ENCODE peak calls at places on chromosome 22, in five cellular contexts. Q is ovary, N is neural progenitor cell, O is uterus, K is breast epithelium. S is an unnamed sample. For H3K9me3, the result is how much of the 10 kb centered on the place peaks cover.

GRCh38 chr22:26658161-26658560 is 773 bp downstream of the MIAT start:
- DNase-seq in Q (no peak), N (no peak), O (no peak), K (no peak), S (no peak)

GRCh38 chr22:25622011-25622410 is 57.5 kb downstream of the GRK3 start:
- DNase-seq in Q (no peak), N (no peak), O (no peak), K (no peak), S (no peak)

GRCh38 chr22:44942056-44942455 is 67.7 kb downstream of the PHF21B start:
- DNase-seq in Q (no peak), N (no peak), O (no peak), K (no peak), S (no peak)

GRCh38 chr22:17283423-17283822 is 64.2 kb upstream of the ADA2 start:
- DNase-seq in Q (no peak), N (no peak), O (no peak), K (no peak), S (no peak)

GRCh38 chr22:37050913-37051628 is 471 bp upstream of the KCTD17 start:
- DNase-seq in Q (no peak), N (no peak), O (no peak), K (no peak), S (no peak)

GRCh38 chr22:37905534-37906363 is at the start of gene MICALL1:
- DNase-seq in Q (peak), N (peak), O (peak), K (peak), S (peak)

GRCh38 chr22:41256254-41256897 is 15.6 kb upstream of the CHADL start:
- DNase-seq in Q (no peak), N (no peak), O (peak), K (peak), S (no peak)

GRCh38 chr22:36191106-36191836 is 10.3 kb downstream of the APOL4 start:
- DNase-seq in Q (peak), N (no peak), O (no peak), K (peak), S (no peak)

GRCh38 chr22:39078329-39078728 is 1.3 kb downstream of the APOBEC3G start:
- DNase-seq in Q (no peak), N (no peak), O (no peak), K (no peak), S (no peak)

GRCh38 chr22:21945453-21946261 is 7.0 kb downstream of the PPM1F start:
- DNase-seq in Q (no peak), N (no peak), O (no peak), K (no peak), S (no peak)

GRCh38 chr22:39091136-39092081 is 5.6 kb upstream of the APOBEC3H start:
- DNase-seq in Q (no peak), N (no peak), O (no peak), K (no peak), S (no peak)

GRCh38 chr22:41780714-41781507 is 19.6 kb upstream of the CCDC134 start:
- DNase-seq in Q (no peak), N (no peak), O (peak), K (peak), S (peak)

GRCh38 chr22:27672721-27673387 is 128.7 kb downstream of the MN1 start:
- DNase-seq in Q (no peak), N (no peak), O (no peak), K (no peak), S (no peak)

GRCh38 chr22:20577045-20577444 is 69.6 kb downstream of the MED15 start:
- DNase-seq in Q (no peak), N (no peak), O (no peak), K (no peak), S (no peak)

GRCh38 chr22:17785185-17786184 is 11.2 kb upstream of the BID start:
- DNase-seq in Q (no peak), N (peak), O (no peak), K (no peak), S (peak)

GRCh38 chr22:39498368-39498767 is 3.7 kb upstream of the MIEF1 start:
- DNase-seq in Q (no peak), N (no peak), O (peak), K (no peak), S (no peak)

GRCh38 chr22:37904572-37905533 is 1.2 kb upstream of the MICALL1 start:
- DNase-seq in Q (peak), N (no peak), O (peak), K (no peak), S (no peak)

GRCh38 chr22:25540912-25541660 is 23.4 kb upstream of the GRK3 start:
- DNase-seq in Q (no peak), N (no peak), O (no peak), K (no peak), S (no peak)

GRCh38 chr22:45830531-45831245 is 146.3 kb downstream of the WNT7B start:
- DNase-seq in Q (no peak), N (no peak), O (no peak), K (no peak), S (no peak)

GRCh38 chr22:42376721-42377177 is 55.5 kb downstream of the NFAM1 start:
- DNase-seq in Q (no peak), N (peak), O (peak), K (peak), S (no peak)

GRCh38 chr22:37306494-37306829 is 24.2 kb downstream of the CYTH4 start:
- DNase-seq in Q (no peak), N (no peak), O (no peak), K (no peak), S (no peak)

GRCh38 chr22:33811686-33812085 is 108.6 kb downstream of the LARGE1 start:
- DNase-seq in Q (no peak), N (peak), O (peak), K (peak), S (no peak)

GRCh38 chr22:27122561-27122960 is 465.2 kb downstream of the MIAT start:
- DNase-seq in Q (no peak), N (no peak), O (no peak), K (no peak), S (no peak)

GRCh38 chr22:19750666-19751490 is 9.7 kb upstream of the TBX1 start:
- DNase-seq in Q (no peak), N (no peak), O (no peak), K (no peak), S (no peak)

GRCh38 chr22:39598017-39598965 is 27.7 kb downstream of the CACNA1I start:
- DNase-seq in Q (peak), N (peak), O (no peak), K (no peak), S (peak)

GRCh38 chr22:31363885-31364284 is 17.7 kb upstream of the PATZ1 start:
- DNase-seq in Q (no peak), N (no peak), O (no peak), K (no peak), S (no peak)

GRCh38 chr22:31361743-31362142 is 15.6 kb upstream of the PATZ1 start:
- DNase-seq in Q (no peak), N (no peak), O (no peak), K (no peak), S (no peak)
- H3K9me3 ChIP-seq in Q (under half), N (under half), O (under half), K (under half), S (under half)

GRCh38 chr22:48781868-48782267 is 1045.8 kb downstream of the BRD1 start:
- DNase-seq in Q (no peak), N (no peak), O (no peak), K (no peak), S (no peak)
- H3K9me3 ChIP-seq in Q (under half), N (under half), O (under half), K (under half), S (under half)

GRCh38 chr22:48101704-48102103 is 1339.3 kb downstream of the TBC1D22A start:
- DNase-seq in Q (no peak), N (no peak), O (no peak), K (no peak), S (no peak)

GRCh38 chr22:48099251-48099650 is 1336.8 kb downstream of the TBC1D22A start:
- DNase-seq in Q (no peak), N (no peak), O (peak), K (no peak), S (no peak)

GRCh38 chr22:48099671-48100070 is 1337.2 kb downstream of the TBC1D22A start:
- DNase-seq in Q (no peak), N (no peak), O (no peak), K (no peak), S (no peak)

GRCh38 chr22:48102581-48102980 is 1340.1 kb downstream of the TBC1D22A start:
- DNase-seq in Q (no peak), N (no peak), O (no peak), K (no peak), S (no peak)

GRCh38 chr22:48100685-48101417 is 1338.4 kb downstream of the TBC1D22A start:
- DNase-seq in Q (no peak), N (no peak), O (no peak), K (no peak), S (no peak)
- H3K9me3 ChIP-seq in Q (under half), N (under half), O (under half), K (under half), S (under half)

GRCh38 chr22:23000657-23001439 is 69.5 kb upstream of the GNAZ start:
- DNase-seq in Q (no peak), N (no peak), O (no peak), K (no peak), S (no peak)
- H3K9me3 ChIP-seq in Q (under half), N (under half), O (under half), K (under half), S (under half)

DNA sequence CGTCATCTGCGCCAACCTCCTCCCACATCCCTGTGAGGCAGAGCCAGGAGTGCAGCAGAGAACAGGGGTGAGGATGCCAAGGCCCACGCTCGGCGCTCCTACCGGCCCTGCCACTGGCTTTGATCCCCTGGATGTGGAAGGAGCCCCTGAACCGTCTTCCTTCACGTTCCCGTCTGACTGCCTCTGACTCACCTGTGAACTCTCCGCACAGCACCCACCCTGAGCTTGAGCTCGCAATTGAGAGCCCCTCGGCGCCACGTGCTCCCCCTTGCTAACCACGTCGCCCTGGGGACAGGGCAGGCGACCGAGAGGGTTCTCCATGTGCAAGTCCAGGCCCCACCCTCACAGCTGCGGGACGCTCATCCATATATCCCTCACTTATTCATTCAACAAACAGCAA is 645.3 kb downstream of the BRD1 start:
- DNase-seq in Q (no peak), N (no peak), O (no peak), K (no peak), S (no peak)
- H3K9me3 ChIP-seq in Q (under half), N (under half), O (under half), K (under half), S (under half)

DNA sequence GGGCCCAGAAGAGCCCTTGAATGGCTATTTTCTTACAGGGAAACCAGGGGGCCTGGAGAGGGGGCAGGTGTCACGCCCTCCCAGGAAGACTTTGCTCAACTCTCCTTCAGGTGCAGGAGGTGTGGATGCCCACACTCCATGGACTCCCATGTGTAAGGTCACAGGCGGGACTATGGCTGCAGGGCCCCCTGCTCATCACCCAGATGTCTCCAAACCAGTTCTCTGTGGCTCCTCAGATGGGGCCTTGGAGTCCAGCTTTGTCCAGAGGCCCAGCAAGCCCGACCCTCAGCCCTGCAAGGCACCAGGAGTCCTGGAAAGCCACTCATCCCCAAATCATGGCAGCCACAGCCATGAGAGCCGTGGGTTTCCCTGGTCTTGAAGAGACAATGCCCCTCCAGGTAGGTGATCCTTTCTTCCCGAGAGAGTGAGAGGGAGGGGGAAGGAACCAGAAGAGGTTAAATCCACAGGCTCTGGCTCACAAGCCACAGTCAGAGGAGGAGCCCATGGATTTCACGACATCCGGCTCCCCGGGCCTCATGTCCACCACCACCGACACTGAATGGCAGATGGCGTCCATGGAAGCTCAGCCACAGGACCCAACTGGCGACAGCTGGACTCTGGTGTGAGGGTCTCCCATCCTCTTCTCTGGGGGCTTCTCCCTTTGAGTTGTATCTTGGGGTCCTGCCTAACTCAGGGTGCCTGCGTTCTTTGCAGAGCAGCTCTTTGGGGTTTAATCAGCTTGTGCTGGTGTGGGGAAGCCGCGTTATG is 620.5 kb downstream of the BRD1 start:
- DNase-seq in Q (no peak), N (no peak), O (no peak), K (no peak), S (no peak)
- H3K9me3 ChIP-seq in Q (under half), N (under half), O (under half), K (under half), S (under half)

DNA sequence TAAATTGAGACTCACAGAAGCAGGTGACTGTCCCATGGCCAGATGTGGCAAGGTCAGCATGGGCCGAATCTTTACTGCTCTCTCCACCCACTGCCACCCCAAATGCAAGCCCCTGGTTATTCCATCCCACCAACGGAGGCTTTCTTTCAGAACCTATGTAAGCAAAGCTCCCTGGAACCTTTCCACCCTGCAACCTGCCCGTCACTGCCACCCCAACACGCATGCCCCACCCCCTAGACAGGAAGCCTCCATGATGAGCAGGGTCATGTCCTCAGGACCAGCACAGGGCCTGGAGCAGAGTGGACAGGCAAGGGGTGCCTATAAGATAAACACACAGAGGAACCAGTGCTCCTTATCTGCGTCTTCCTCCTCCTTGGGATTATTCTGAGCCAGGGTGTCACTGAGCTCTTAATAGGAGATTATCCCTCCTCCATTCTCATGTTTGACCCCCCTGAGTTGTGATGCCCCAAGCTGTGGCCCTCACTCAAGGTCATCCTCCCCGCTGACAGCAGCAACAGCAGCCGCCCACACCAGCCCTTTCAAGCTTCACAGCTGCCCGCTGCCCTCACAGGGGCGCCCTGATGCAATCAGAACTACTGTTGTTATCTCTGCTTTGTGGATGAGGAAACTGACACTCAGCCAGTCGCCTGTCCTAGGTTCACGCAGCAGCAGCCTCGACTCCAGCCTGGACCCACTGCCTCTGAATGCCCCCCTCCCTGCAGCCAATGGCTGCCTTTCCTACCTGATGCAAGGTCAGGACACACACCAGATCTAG is 647.2 kb downstream of the TBC1D22A start:
- DNase-seq in Q (no peak), N (no peak), O (no peak), K (no peak), S (no peak)
- H3K9me3 ChIP-seq in Q (under half), N (under half), O (under half), K (under half), S (under half)

GRCh38 chr22:43734370-43735005 is 77.6 kb downstream of the EFCAB6 start:
- DNase-seq in Q (no peak), N (no peak), O (no peak), K (no peak), S (no peak)

GRCh38 chr22:43736651-43737050 is 75.5 kb downstream of the EFCAB6 start:
- DNase-seq in Q (no peak), N (no peak), O (no peak), K (no peak), S (no peak)

GRCh38 chr22:43740587-43741270 is 71.4 kb downstream of the EFCAB6 start:
- DNase-seq in Q (no peak), N (no peak), O (no peak), K (no peak), S (no peak)

GRCh38 chr22:43739851-43740250 is 72.3 kb downstream of the EFCAB6 start:
- DNase-seq in Q (no peak), N (no peak), O (no peak), K (no peak), S (no peak)

DNA sequence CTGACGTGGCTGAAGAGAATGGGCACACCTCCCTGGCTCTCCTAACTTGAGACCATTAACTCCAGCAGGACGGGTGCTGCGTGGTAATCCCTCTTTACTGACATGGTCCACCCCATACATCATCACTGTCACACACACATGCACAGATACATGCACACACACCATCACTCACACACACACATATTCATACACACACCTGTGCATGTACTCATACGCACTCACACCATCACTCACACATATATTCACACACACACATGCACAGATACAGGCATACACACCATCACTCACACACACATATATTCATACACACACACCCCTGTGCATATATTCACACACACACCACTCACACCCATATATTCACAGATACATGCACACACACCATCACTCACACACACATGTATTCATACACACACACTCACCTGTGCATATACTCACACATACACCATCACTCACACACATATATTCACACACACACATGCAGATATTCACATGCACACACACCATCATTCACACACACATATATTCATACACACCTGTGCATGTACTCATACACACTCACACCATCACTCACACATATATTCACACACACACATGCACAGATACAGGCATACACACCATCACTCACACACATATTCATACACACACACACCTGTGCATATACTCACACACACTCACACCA is 74.8 kb downstream of the EFCAB6 start:
- DNase-seq in Q (no peak), N (no peak), O (no peak), K (no peak), S (no peak)
- H3K9me3 ChIP-seq in Q (under half), N (under half), O (under half), K (under half), S (under half)

S was measured in T-helper 17 cell.